ENCODE peak calls at places on chromosomes 2 and 18, in six cellular contexts. D is tibial artery, S is WTC11, Y is ovary, Q is astrocyte of the cerebellum, L is GM23338. X is an unnamed sample.

GRCh38 chr18:23963443-23964185 is 50.9 kb upstream of the TTC39C start:
- DNase-seq in D (no peak), S (no peak), Y (no peak), Q (no peak), L (no peak), X (no peak)

GRCh38 chr2:1455466-1455865 is 42.2 kb downstream of the TPO start:
- DNase-seq in D (no peak), S (no peak), Y (peak; percentile 52), Q (no peak), L (no peak), X (no peak)

GRCh38 chr2:123415678-123416077 is 609.4 kb upstream of the CNTNAP5 start:
- DNase-seq in D (no peak), S (no peak), Y (no peak), Q (no peak), L (no peak), X (no peak)

GRCh38 chr2:185142677-185143076 is 544.3 kb downstream of the ZNF804A start:
- DNase-seq in D (no peak), S (no peak), Y (no peak), Q (no peak), L (no peak), X (no peak)

GRCh38 chr2:182432051-182432450 is 5.2 kb upstream of the PDE1A start:
- DNase-seq in D (no peak), S (no peak), Y (no peak), Q (no peak), L (no peak), X (no peak)

GRCh38 chr18:36693931-36694661 is 134.7 kb downstream of the TPGS2 start:
- DNase-seq in D (no peak), S (no peak), Y (no peak), Q (no peak), L (no peak), X (no peak)

GRCh38 chr2:148752977-148753376 is 108.4 kb downstream of the EPC2 start:
- DNase-seq in D (no peak), S (no peak), Y (no peak), Q (no peak), L (no peak), X (no peak)

GRCh38 chr2:129055242-129055641 is 736.6 kb upstream of the HS6ST1 start:
- DNase-seq in D (no peak), S (no peak), Y (no peak), Q (no peak), L (no peak), X (no peak)

GRCh38 chr2:235533616-235534385 is 40.0 kb downstream of the AGAP1 start:
- DNase-seq in D (no peak), S (no peak), Y (no peak), Q (no peak), L (no peak), X (no peak)

GRCh38 chr2:72949642-72950041 is 32.3 kb downstream of the EMX1 start:
- DNase-seq in D (no peak), S (no peak), Y (no peak), Q (no peak), L (no peak), X (no peak)

GRCh38 chr2:196376984-196377877 is 205.9 kb upstream of the STK17B start:
- DNase-seq in D (no peak), S (no peak), Y (no peak), Q (peak; percentile 78), L (no peak), X (peak; percentile 45)

GRCh38 chr2:58512878-58513277 is 271.8 kb upstream of the FANCL start:
- DNase-seq in D (no peak), S (no peak), Y (no peak), Q (no peak), L (peak; percentile 44), X (no peak)

GRCh38 chr2:30915485-30915884 is 108.2 kb upstream of the CAPN13 start:
- DNase-seq in D (no peak), S (peak; percentile 70), Y (no peak), Q (no peak), L (peak; percentile 74), X (no peak)

GRCh38 chr18:46718501-46719341 is 38.1 kb downstream of the ST8SIA5 start:
- DNase-seq in D (no peak), S (no peak), Y (no peak), Q (peak; percentile 76), L (no peak), X (peak; percentile 23)

GRCh38 chr2:88307817-88308216 is 137.7 kb downstream of the THNSL2 start:
- DNase-seq in D (no peak), S (peak; percentile 52), Y (no peak), Q (no peak), L (peak; percentile 78), X (no peak)

GRCh38 chr2:189128961-189129360 is 50.6 kb downstream of the COL5A2 start:
- DNase-seq in D (no peak), S (no peak), Y (no peak), Q (peak; percentile 46), L (no peak), X (no peak)

GRCh38 chr2:164014068-164014577 is 278.3 kb upstream of the FIGN start:
- DNase-seq in D (peak; percentile 27), S (no peak), Y (no peak), Q (no peak), L (peak; percentile 10), X (no peak)

GRCh38 chr2:108869542-108869941 is 83.0 kb downstream of the CCDC138 start:
- DNase-seq in D (no peak), S (no peak), Y (no peak), Q (no peak), L (no peak), X (no peak)

GRCh38 chr18:48950536-48951447 is at the start of gene SMAD7:
- DNase-seq in D (peak; percentile 53), S (no peak), Y (peak; percentile 62), Q (no peak), L (no peak), X (no peak)

GRCh38 chr2:239047861-239048260 is 200.0 kb downstream of the TWIST2 start:
- DNase-seq in D (no peak), S (no peak), Y (no peak), Q (no peak), L (no peak), X (no peak)

GRCh38 chr2:30666307-30666874 is 140.9 kb downstream of the CAPN13 start:
- DNase-seq in D (no peak), S (no peak), Y (no peak), Q (peak; percentile 72), L (peak; percentile 40), X (peak; percentile 53)

GRCh38 chr2:53813151-53813550 is 26.3 kb downstream of the ERLEC1 start:
- DNase-seq in D (no peak), S (no peak), Y (no peak), Q (no peak), L (no peak), X (no peak)

GRCh38 chr18:1958798-1959197 is 612.5 kb downstream of the METTL4 start:
- DNase-seq in D (no peak), S (no peak), Y (no peak), Q (no peak), L (no peak), X (no peak)

GRCh38 chr2:56749152-56749752 is 565.5 kb downstream of the CCDC85A start:
- DNase-seq in D (no peak), S (no peak), Y (no peak), Q (no peak), L (peak; percentile 52), X (no peak)

GRCh38 chr2:62305421-62306176 is 109.7 kb downstream of the B3GNT2 start:
- DNase-seq in D (no peak), S (no peak), Y (no peak), Q (no peak), L (no peak), X (no peak)

GRCh38 chr2:23703583-23704385 is 223.1 kb downstream of the ATAD2B start:
- DNase-seq in D (no peak), S (no peak), Y (peak; percentile 12), Q (peak; percentile 22), L (no peak), X (no peak)

GRCh38 chr2:202491514-202491913 is 115.4 kb downstream of the BMPR2 start:
- DNase-seq in D (no peak), S (no peak), Y (no peak), Q (no peak), L (peak; percentile 8), X (no peak)

GRCh38 chr2:207692206-207693065 is 19.0 kb upstream of the CCNYL1 start:
- DNase-seq in D (no peak), S (peak; percentile 55), Y (no peak), Q (no peak), L (peak; percentile 82), X (no peak)
- TF ChIP-seq CTCF in D (no peak), S (peak; percentile 39), Y (no peak), Q (peak; percentile 23), L (peak; percentile 91), X (peak; percentile 18)

DNA sequence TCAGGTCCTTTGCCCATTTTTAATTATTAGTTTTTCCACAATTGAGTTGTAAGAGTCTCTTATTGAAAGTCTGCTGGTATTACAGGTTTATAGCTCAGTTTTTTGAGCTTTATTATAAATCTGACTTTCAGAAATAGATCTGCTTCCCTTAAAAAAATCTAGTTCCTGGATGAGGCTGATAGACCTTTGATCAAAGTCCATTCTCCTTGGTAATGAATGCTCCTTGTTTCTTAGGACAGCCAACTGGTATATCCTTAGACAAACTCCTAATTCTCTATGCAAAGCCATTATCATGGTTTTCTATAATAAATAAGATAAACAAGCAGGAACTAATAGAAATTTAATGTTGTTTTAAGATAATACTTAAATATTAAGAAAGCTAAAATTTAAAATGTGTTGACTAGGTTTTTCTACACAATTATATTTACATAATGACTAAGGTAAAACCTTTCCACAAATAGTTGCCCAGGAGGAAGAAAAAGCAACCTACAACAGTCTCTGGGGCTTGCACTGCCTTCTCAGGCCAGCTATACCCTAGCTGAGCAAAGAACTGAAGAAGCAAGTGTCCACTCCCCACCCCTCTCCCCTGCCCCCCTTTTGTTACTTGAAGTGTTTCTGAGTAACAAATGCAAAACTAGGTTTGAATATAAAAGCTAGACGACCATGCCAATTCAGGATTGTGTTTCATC is 16.9 kb downstream of the NT5DC4 start:
- DNase-seq in D (no peak), S (no peak), Y (no peak), Q (no peak), L (no peak), X (no peak)
- TF ChIP-seq CTCF in D (no peak), S (no peak), Y (no peak), Q (no peak), L (no peak), X (no peak)

DNA sequence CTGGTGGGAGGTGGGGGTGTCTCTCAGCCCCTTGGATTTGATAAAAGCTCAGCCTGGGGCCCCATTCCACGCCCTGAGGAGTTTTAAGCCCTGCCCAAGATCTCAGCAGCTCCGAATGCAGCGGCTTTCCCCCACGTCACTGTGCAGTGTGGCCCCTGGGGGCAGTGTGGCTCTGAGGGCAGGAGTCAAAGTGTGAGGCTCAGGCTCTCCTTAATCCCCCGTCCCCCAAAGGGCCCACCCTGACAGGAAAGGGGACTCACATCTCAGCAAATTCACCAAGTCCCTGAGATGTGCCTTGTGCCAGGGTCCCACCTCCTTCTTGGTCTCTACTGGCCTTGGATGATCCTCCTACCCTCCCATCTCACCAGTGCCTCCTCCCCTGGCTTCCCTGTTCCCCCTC is 25.2 kb downstream of the NPPC start:
- DNase-seq in D (no peak), S (peak; percentile 57), Y (no peak), Q (no peak), L (peak; percentile 69), X (no peak)
- TF ChIP-seq CTCF in D (no peak), S (no peak), Y (no peak), Q (no peak), L (no peak), X (no peak)

GRCh38 chr2:75547345-75548035 is 13.2 kb downstream of the EVA1A start:
- DNase-seq in D (no peak), S (no peak), Y (no peak), Q (peak; percentile 38), L (no peak), X (no peak)
- TF ChIP-seq CTCF in D (no peak), S (no peak), Y (no peak), Q (no peak), L (no peak), X (no peak)

X was measured in AG09319.